ENCODE peak calls at places on chromosomes 5 and 9, in seven cellular contexts. J is mesenteric fat pad, Q is KBM-7, Z is keratinocyte, M is adipocyte, L is germinal center, I is posterior vena cava. P is an unnamed sample.

GRCh38 chr5:132688536-132689409 is 15.0 kb downstream of the IL4 start:
- DNase-seq in Q (peak; percentile 37), Z (no peak), J (no peak), L (no peak), M (peak; percentile 55), I (no peak), P (no peak)

GRCh38 chr9:115393976-115394775 is 276.2 kb upstream of the TNC start:
- DNase-seq in L (no peak), M (no peak), Z (no peak), J (no peak), I (no peak), Q (no peak), P (no peak)

GRCh38 chr5:59287884-59288283 is 605.6 kb downstream of the PDE4D start:
- DNase-seq in L (no peak), I (no peak), M (no peak), Q (no peak), J (no peak), Z (no peak), P (no peak)

GRCh38 chr5:72180925-72181324 is 73.7 kb downstream of the MAP1B start:
- DNase-seq in Q (no peak), L (no peak), J (no peak), M (no peak), I (no peak), Z (no peak), P (no peak)

GRCh38 chr5:111635151-111635945 is 121.6 kb downstream of the NREP start:
- DNase-seq in I (no peak), Q (no peak), Z (no peak), M (peak; percentile 61), J (no peak), L (no peak), P (no peak)

GRCh38 chr5:1246711-1247431 is 21.7 kb downstream of the SLC6A18 start:
- DNase-seq in J (no peak), Z (no peak), L (no peak), M (peak; percentile 35), I (no peak), Q (no peak), P (peak; percentile 72)

GRCh38 chr9:68637020-68637419 is 68.0 kb upstream of the PIP5K1B start:
- DNase-seq in J (no peak), M (no peak), I (no peak), L (no peak), Q (no peak), Z (no peak), P (peak; percentile 62)

GRCh38 chr9:27535701-27536118 is 6.1 kb upstream of the MOB3B start:
- DNase-seq in J (no peak), Z (no peak), Q (peak; percentile 69), L (peak; percentile 17), I (no peak), M (no peak), P (no peak)

GRCh38 chr9:136533775-136534157 is 12.1 kb downstream of the NOTCH1 start:
- DNase-seq in Z (no peak), I (peak; percentile 88), J (no peak), L (no peak), Q (no peak), M (no peak), P (no peak)

GRCh38 chr5:112694853-112695709 is 42.6 kb upstream of the APC start:
- DNase-seq in M (peak; percentile 92), Z (no peak), L (no peak), Q (peak; percentile 51), J (no peak), I (no peak), P (no peak)

GRCh38 chr5:91373016-91373415 is 10.1 kb downstream of the ARRDC3 start:
- DNase-seq in M (no peak), J (no peak), Q (no peak), L (no peak), I (no peak), Z (no peak), P (no peak)

GRCh38 chr5:155512302-155512701 is 498.7 kb downstream of the KIF4B start:
- DNase-seq in Z (no peak), M (no peak), L (no peak), J (no peak), Q (no peak), I (no peak), P (no peak)

GRCh38 chr9:35488019-35488418 is 1.9 kb upstream of the RUSC2 start:
- DNase-seq in Z (no peak), Q (no peak), J (no peak), I (no peak), L (no peak), M (peak; percentile 79), P (no peak)